ENCODE peak calls at places on chromosome 10, in eight cellular contexts. T, U, E, O, L, F, Y and P are unnamed samples.

GRCh38 chr10:12221323-12222298 is 25.6 kb downstream of the CDC123 start:
- DNase-seq in T (peak), U (no peak), E (no peak), O (no peak), L (no peak), F (no peak), Y (peak), P (no peak)

GRCh38 chr10:54139819-54140428 is 661.1 kb downstream of the PCDH15 start:
- DNase-seq in T (no peak), U (no peak), E (no peak), O (no peak), L (no peak), F (no peak), Y (peak), P (no peak)

GRCh38 chr10:8674230-8674629 is 619.7 kb downstream of the GATA3 start:
- DNase-seq in T (no peak), U (no peak), E (no peak), O (no peak), L (no peak), F (no peak), Y (no peak), P (no peak)

GRCh38 chr10:86151613-86152012 is 215.0 kb downstream of the GRID1 start:
- DNase-seq in T (no peak), U (no peak), E (no peak), O (no peak), L (no peak), F (no peak), Y (no peak), P (no peak)

GRCh38 chr10:69101451-69102095 is 13.7 kb downstream of the SRGN start:
- DNase-seq in T (peak), U (no peak), E (no peak), O (no peak), L (no peak), F (no peak), Y (no peak), P (no peak)

GRCh38 chr10:37960738-37961137 is 15.7 kb downstream of the ZNF25 start:
- DNase-seq in T (peak), U (no peak), E (no peak), O (no peak), L (no peak), F (no peak), Y (no peak), P (no peak)

GRCh38 chr10:788796-789748 is 99.6 kb upstream of the DIP2C start:
- DNase-seq in T (peak), U (peak), E (no peak), O (peak), L (peak), F (no peak), Y (peak), P (no peak)

GRCh38 chr10:35421553-35422178 is 85.4 kb downstream of the CCNY start:
- DNase-seq in T (peak), U (no peak), E (no peak), O (no peak), L (no peak), F (no peak), Y (peak), P (no peak)

GRCh38 chr10:131650169-131650705 is 250.6 kb upstream of the PPP2R2D start:
- DNase-seq in T (no peak), U (no peak), E (no peak), O (no peak), L (peak), F (no peak), Y (no peak), P (no peak)

GRCh38 chr10:125161570-125162139 is 1.3 kb upstream of the CTBP2 start:
- DNase-seq in T (peak), U (no peak), E (no peak), O (no peak), L (peak), F (no peak), Y (no peak), P (no peak)

GRCh38 chr10:121928528-121928884 is 675 bp upstream of the ATE1 start:
- DNase-seq in T (peak), U (no peak), E (no peak), O (no peak), L (no peak), F (no peak), Y (no peak), P (no peak)

GRCh38 chr10:12943425-12943824 is 58.1 kb downstream of the CCDC3 start:
- DNase-seq in T (no peak), U (no peak), E (no peak), O (no peak), L (no peak), F (no peak), Y (no peak), P (no peak)

GRCh38 chr10:80462986-80463741 is 9.1 kb downstream of the TSPAN14 start:
- DNase-seq in T (peak), U (no peak), E (no peak), O (no peak), L (no peak), F (no peak), Y (no peak), P (no peak)

GRCh38 chr10:72682626-72683025 is 9.3 kb upstream of the MCU start:
- DNase-seq in T (peak), U (no peak), E (no peak), O (no peak), L (no peak), F (no peak), Y (no peak), P (no peak)

GRCh38 chr10:3196482-3196881 is 23.9 kb upstream of the PITRM1 start:
- DNase-seq in T (no peak), U (no peak), E (no peak), O (no peak), L (no peak), F (no peak), Y (no peak), P (no peak)

GRCh38 chr10:60403168-60403873 is 13.6 kb upstream of the ANK3 start:
- DNase-seq in T (no peak), U (no peak), E (no peak), O (no peak), L (no peak), F (no peak), Y (no peak), P (no peak)

GRCh38 chr10:110137142-110137545 is 70.3 kb upstream of the MXI1 start:
- DNase-seq in T (peak), U (peak), E (no peak), O (no peak), L (no peak), F (no peak), Y (peak), P (no peak)

GRCh38 chr10:88389456-88389855 is 193.7 kb downstream of the RNLS start:
- DNase-seq in T (peak), U (no peak), E (peak), O (no peak), L (no peak), F (no peak), Y (peak), P (no peak)

GRCh38 chr10:118243907-118244306 is 98.2 kb downstream of the FAM204A start:
- DNase-seq in T (no peak), U (no peak), E (no peak), O (no peak), L (no peak), F (no peak), Y (no peak), P (no peak)

GRCh38 chr10:31932838-31933237 is 4.2 kb upstream of the ARHGAP12 start:
- DNase-seq in T (no peak), U (no peak), E (no peak), O (no peak), L (no peak), F (no peak), Y (no peak), P (no peak)

GRCh38 chr10:131983780-131984179 is 2.1 kb upstream of the BNIP3 start:
- DNase-seq in T (peak), U (no peak), E (no peak), O (no peak), L (no peak), F (no peak), Y (no peak), P (no peak)

GRCh38 chr10:114374141-114374791 is 30.0 kb downstream of the AFAP1L2 start:
- DNase-seq in T (no peak), U (no peak), E (no peak), O (no peak), L (peak), F (no peak), Y (no peak), P (no peak)

GRCh38 chr10:71138126-71138860 is 74.1 kb upstream of the UNC5B start:
- DNase-seq in T (no peak), U (peak), E (no peak), O (no peak), L (peak), F (no peak), Y (no peak), P (no peak)

GRCh38 chr10:60661627-60662026 is 116.7 kb upstream of the CDK1 start:
- DNase-seq in T (peak), U (no peak), E (no peak), O (no peak), L (no peak), F (no peak), Y (peak), P (no peak)

GRCh38 chr10:95818663-95819062 is 62.7 kb downstream of the ENTPD1 start:
- DNase-seq in T (peak), U (no peak), E (no peak), O (no peak), L (no peak), F (no peak), Y (peak), P (no peak)

GRCh38 chr10:124999433-125000365 is 57.8 kb downstream of the ZRANB1 start:
- DNase-seq in T (peak), U (no peak), E (no peak), O (peak), L (peak), F (no peak), Y (no peak), P (no peak)

GRCh38 chr10:132627736-132628512 is 90.3 kb downstream of the INPP5A start:
- DNase-seq in T (peak), U (no peak), E (no peak), O (no peak), L (peak), F (no peak), Y (peak), P (no peak)

GRCh38 chr10:125375210-125375609 is 214.8 kb upstream of the CTBP2 start:
- DNase-seq in T (peak), U (no peak), E (no peak), O (no peak), L (no peak), F (no peak), Y (peak), P (no peak)

GRCh38 chr10:86536294-86536861 is 14.8 kb upstream of the WAPL start:
- DNase-seq in T (no peak), U (no peak), E (peak), O (no peak), L (peak), F (no peak), Y (peak), P (peak)

GRCh38 chr10:131233611-131234258 is 77.8 kb downstream of the TCERG1L start:
- DNase-seq in T (no peak), U (no peak), E (no peak), O (no peak), L (no peak), F (no peak), Y (peak), P (no peak)

GRCh38 chr10:128572696-128573095 is 446.5 kb upstream of the MKI67 start:
- DNase-seq in T (no peak), U (no peak), E (no peak), O (no peak), L (no peak), F (no peak), Y (no peak), P (no peak)

GRCh38 chr10:51724038-51724437 is 24.6 kb upstream of the CSTF2T start:
- DNase-seq in T (no peak), U (no peak), E (no peak), O (no peak), L (no peak), F (no peak), Y (no peak), P (no peak)